ENCODE peak calls at places on chromosomes 4 and X, in four cellular contexts. One of them, this sample, is unnamed.

GRCh38 chrX:154450312-154450711 is 6.4 kb downstream of the FAM50A start:
- DNase-seq in PC-3: no peak
- DNase-seq in GM04504: no peak
- DNase-seq in RWPE1: no peak
- DNase-seq in this sample: no peak

GRCh38 chrX:136209016-136209738 is 42.0 kb downstream of the MAP7D3 start:
- DNase-seq in PC-3: peak
- DNase-seq in GM04504: no peak
- DNase-seq in RWPE1: no peak
- DNase-seq in this sample: no peak

GRCh38 chr4:6269651-6270511 is at the start of gene WFS1:
- DNase-seq in PC-3: peak
- DNase-seq in GM04504: peak
- DNase-seq in RWPE1: peak
- DNase-seq in this sample: peak

GRCh38 chr4:105837037-105837436 is 58.2 kb upstream of the NPNT start:
- DNase-seq in PC-3: no peak
- DNase-seq in GM04504: no peak
- DNase-seq in RWPE1: no peak
- DNase-seq in this sample: no peak

GRCh38 chrX:139881130-139881529 is 51.7 kb downstream of the ATP11C start:
- DNase-seq in PC-3: no peak
- DNase-seq in GM04504: no peak
- DNase-seq in RWPE1: no peak
- DNase-seq in this sample: no peak

GRCh38 chr4:106315476-106315967 is 487 bp downstream of the TBCK start:
- DNase-seq in PC-3: peak
- DNase-seq in GM04504: no peak
- DNase-seq in RWPE1: peak
- DNase-seq in this sample: no peak

GRCh38 chrX:40267334-40268118 is 169.8 kb upstream of the BCOR start:
- DNase-seq in PC-3: no peak
- DNase-seq in GM04504: no peak
- DNase-seq in RWPE1: no peak
- DNase-seq in this sample: no peak

GRCh38 chr4:159925770-159926169 is 822.9 kb downstream of the RAPGEF2 start:
- DNase-seq in PC-3: no peak
- DNase-seq in GM04504: no peak
- DNase-seq in RWPE1: no peak
- DNase-seq in this sample: no peak

GRCh38 chr4:48268956-48269860 is at the start of gene TEC:
- DNase-seq in PC-3: peak
- DNase-seq in GM04504: no peak
- DNase-seq in RWPE1: peak
- DNase-seq in this sample: peak

GRCh38 chrX:110097920-110098319 is 95.0 kb downstream of the TMEM164 start:
- DNase-seq in PC-3: no peak
- DNase-seq in GM04504: no peak
- DNase-seq in RWPE1: no peak
- DNase-seq in this sample: no peak

GRCh38 chrX:85052207-85052606 is 48.5 kb downstream of the APOOL start:
- DNase-seq in PC-3: no peak
- DNase-seq in GM04504: peak
- DNase-seq in RWPE1: peak
- DNase-seq in this sample: no peak

GRCh38 chr4:8272472-8273428 is 3.2 kb downstream of the HTRA3 start:
- DNase-seq in PC-3: no peak
- DNase-seq in GM04504: no peak
- DNase-seq in RWPE1: no peak
- DNase-seq in this sample: no peak

GRCh38 chr4:88204882-88205281 is 46.4 kb upstream of the ABCG2 start:
- DNase-seq in PC-3: peak
- DNase-seq in GM04504: no peak
- DNase-seq in RWPE1: no peak
- DNase-seq in this sample: no peak

This sample was measured in NCI-H526 treated with DMSO at 0.1 percent for 48 hours.